ENCODE peak calls at places on chromosome 3, in six cellular contexts. One of them, this sample, is unnamed.

GRCh38 chr3:30643763-30644462 is 37.5 kb downstream of the TGFBR2 start:
- DNase-seq in endothelial cell of umbilical vein: no peak
- DNase-seq in tibial artery: no peak
- DNase-seq in esophagus muscularis mucosa: no peak
- DNase-seq in heart left ventricle: no peak
- DNase-seq in astrocyte: no peak
- DNase-seq in this sample: no peak

GRCh38 chr3:44001072-44001471 is 240.6 kb upstream of the TOPAZ1 start:
- DNase-seq in endothelial cell of umbilical vein: no peak
- DNase-seq in tibial artery: no peak
- DNase-seq in esophagus muscularis mucosa: no peak
- DNase-seq in heart left ventricle: no peak
- DNase-seq in astrocyte: no peak
- DNase-seq in this sample: no peak

GRCh38 chr3:141392416-141392815 is 24.1 kb downstream of the ZBTB38 start:
- DNase-seq in endothelial cell of umbilical vein: no peak
- DNase-seq in tibial artery: no peak
- DNase-seq in esophagus muscularis mucosa: no peak
- DNase-seq in heart left ventricle: no peak
- DNase-seq in astrocyte: no peak
- DNase-seq in this sample: no peak

GRCh38 chr3:122767690-122768372 is 25.8 kb downstream of the HSPBAP1 start:
- DNase-seq in endothelial cell of umbilical vein: no peak
- DNase-seq in tibial artery: no peak
- DNase-seq in esophagus muscularis mucosa: no peak
- DNase-seq in heart left ventricle: no peak
- DNase-seq in astrocyte: no peak
- DNase-seq in this sample: no peak

GRCh38 chr3:77254967-77255831 is 215.3 kb downstream of the ROBO2 start:
- DNase-seq in endothelial cell of umbilical vein: peak; percentile 26
- DNase-seq in tibial artery: no peak
- DNase-seq in esophagus muscularis mucosa: no peak
- DNase-seq in heart left ventricle: no peak
- DNase-seq in astrocyte: peak; percentile 12
- DNase-seq in this sample: no peak

GRCh38 chr3:172415323-172415722 is 32.9 kb downstream of the GHSR start:
- DNase-seq in endothelial cell of umbilical vein: no peak
- DNase-seq in tibial artery: no peak
- DNase-seq in esophagus muscularis mucosa: no peak
- DNase-seq in heart left ventricle: no peak
- DNase-seq in astrocyte: no peak
- DNase-seq in this sample: no peak

GRCh38 chr3:53109822-53110771 is 20.1 kb downstream of the RFT1 start:
- DNase-seq in endothelial cell of umbilical vein: peak; percentile 19
- DNase-seq in tibial artery: peak; percentile 55
- DNase-seq in esophagus muscularis mucosa: no peak
- DNase-seq in heart left ventricle: peak; percentile 67
- DNase-seq in astrocyte: no peak
- DNase-seq in this sample: no peak

GRCh38 chr3:105944721-105945120 is 75.9 kb upstream of the CBLB start:
- DNase-seq in endothelial cell of umbilical vein: no peak
- DNase-seq in tibial artery: no peak
- DNase-seq in esophagus muscularis mucosa: no peak
- DNase-seq in heart left ventricle: no peak
- DNase-seq in astrocyte: peak; percentile 85
- DNase-seq in this sample: no peak

GRCh38 chr3:113825090-113825489 is 13.5 kb upstream of the GRAMD1C start:
- DNase-seq in endothelial cell of umbilical vein: peak; percentile 45
- DNase-seq in tibial artery: no peak
- DNase-seq in esophagus muscularis mucosa: no peak
- DNase-seq in heart left ventricle: no peak
- DNase-seq in astrocyte: no peak
- DNase-seq in this sample: no peak

GRCh38 chr3:193297421-193297820 is 56.4 kb downstream of the PLAAT1 start:
- DNase-seq in endothelial cell of umbilical vein: no peak
- DNase-seq in tibial artery: no peak
- DNase-seq in esophagus muscularis mucosa: no peak
- DNase-seq in heart left ventricle: no peak
- DNase-seq in astrocyte: peak; percentile 91
- DNase-seq in this sample: no peak

GRCh38 chr3:195238626-195239118 is 32.3 kb downstream of the XXYLT1 start:
- DNase-seq in endothelial cell of umbilical vein: no peak
- DNase-seq in tibial artery: no peak
- DNase-seq in esophagus muscularis mucosa: peak; percentile 93
- DNase-seq in heart left ventricle: no peak
- DNase-seq in astrocyte: no peak
- DNase-seq in this sample: no peak

GRCh38 chr3:172853911-172854648 is 103.6 kb downstream of the ECT2 start:
- DNase-seq in endothelial cell of umbilical vein: no peak
- DNase-seq in tibial artery: no peak
- DNase-seq in esophagus muscularis mucosa: no peak
- DNase-seq in heart left ventricle: no peak
- DNase-seq in astrocyte: no peak
- DNase-seq in this sample: no peak

GRCh38 chr3:179037361-179037760 is 34.2 kb downstream of the ZMAT3 start:
- DNase-seq in endothelial cell of umbilical vein: no peak
- DNase-seq in tibial artery: peak; percentile 29
- DNase-seq in esophagus muscularis mucosa: no peak
- DNase-seq in heart left ventricle: peak; percentile 73
- DNase-seq in astrocyte: peak; percentile 95
- DNase-seq in this sample: no peak

GRCh38 chr3:197394464-197395321 is 96.3 kb upstream of the DLG1 start:
- DNase-seq in endothelial cell of umbilical vein: peak; percentile 94
- DNase-seq in tibial artery: peak; percentile 51
- DNase-seq in esophagus muscularis mucosa: no peak
- DNase-seq in heart left ventricle: peak; percentile 89
- DNase-seq in astrocyte: peak; percentile 100
- DNase-seq in this sample: no peak

GRCh38 chr3:151044706-151045105 is 40.8 kb upstream of the MED12L start:
- DNase-seq in endothelial cell of umbilical vein: no peak
- DNase-seq in tibial artery: no peak
- DNase-seq in esophagus muscularis mucosa: no peak
- DNase-seq in heart left ventricle: no peak
- DNase-seq in astrocyte: peak; percentile 12
- DNase-seq in this sample: no peak

GRCh38 chr3:39505866-39506738 is 38.6 kb downstream of the MOBP start:
- DNase-seq in endothelial cell of umbilical vein: peak; percentile 79
- DNase-seq in tibial artery: no peak
- DNase-seq in esophagus muscularis mucosa: no peak
- DNase-seq in heart left ventricle: no peak
- DNase-seq in astrocyte: no peak
- DNase-seq in this sample: no peak

GRCh38 chr3:126114406-126115386 is 30.8 kb upstream of the SLC41A3 start:
- DNase-seq in endothelial cell of umbilical vein: no peak
- DNase-seq in tibial artery: peak; percentile 10
- DNase-seq in esophagus muscularis mucosa: no peak
- DNase-seq in heart left ventricle: no peak
- DNase-seq in astrocyte: no peak
- DNase-seq in this sample: no peak

DNA sequence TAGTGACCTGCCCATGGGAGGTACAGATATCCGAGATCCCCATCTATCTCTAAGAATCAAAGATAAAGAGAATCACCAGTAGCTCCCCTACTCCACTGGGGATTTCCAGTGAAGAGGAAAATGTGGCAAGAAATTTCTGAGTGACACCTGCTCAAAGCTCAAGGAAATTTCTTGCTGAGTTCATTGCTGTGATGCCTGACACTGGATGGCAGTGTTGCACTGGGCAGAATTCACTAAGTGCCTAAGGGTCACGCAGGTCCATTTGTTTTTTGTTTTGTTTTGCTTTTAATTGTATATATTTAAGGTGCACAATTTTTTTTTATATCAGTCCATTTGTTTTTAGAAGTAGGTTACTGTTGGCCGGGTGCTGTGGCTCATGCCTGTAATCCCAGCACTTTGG is 109.5 kb upstream of the KCNAB1 start:
- DNase-seq in endothelial cell of umbilical vein: no peak
- DNase-seq in tibial artery: no peak
- DNase-seq in esophagus muscularis mucosa: no peak
- DNase-seq in heart left ventricle: no peak
- DNase-seq in astrocyte: no peak
- DNase-seq in this sample: no peak
- TF ChIP-seq CTCF in endothelial cell of umbilical vein: no peak
- TF ChIP-seq CTCF in tibial artery: peak; percentile 35
- TF ChIP-seq CTCF in esophagus muscularis mucosa: no peak
- TF ChIP-seq CTCF in heart left ventricle: peak; percentile 15
- TF ChIP-seq CTCF in astrocyte: no peak
- TF ChIP-seq CTCF in this sample: peak; percentile 46

DNA sequence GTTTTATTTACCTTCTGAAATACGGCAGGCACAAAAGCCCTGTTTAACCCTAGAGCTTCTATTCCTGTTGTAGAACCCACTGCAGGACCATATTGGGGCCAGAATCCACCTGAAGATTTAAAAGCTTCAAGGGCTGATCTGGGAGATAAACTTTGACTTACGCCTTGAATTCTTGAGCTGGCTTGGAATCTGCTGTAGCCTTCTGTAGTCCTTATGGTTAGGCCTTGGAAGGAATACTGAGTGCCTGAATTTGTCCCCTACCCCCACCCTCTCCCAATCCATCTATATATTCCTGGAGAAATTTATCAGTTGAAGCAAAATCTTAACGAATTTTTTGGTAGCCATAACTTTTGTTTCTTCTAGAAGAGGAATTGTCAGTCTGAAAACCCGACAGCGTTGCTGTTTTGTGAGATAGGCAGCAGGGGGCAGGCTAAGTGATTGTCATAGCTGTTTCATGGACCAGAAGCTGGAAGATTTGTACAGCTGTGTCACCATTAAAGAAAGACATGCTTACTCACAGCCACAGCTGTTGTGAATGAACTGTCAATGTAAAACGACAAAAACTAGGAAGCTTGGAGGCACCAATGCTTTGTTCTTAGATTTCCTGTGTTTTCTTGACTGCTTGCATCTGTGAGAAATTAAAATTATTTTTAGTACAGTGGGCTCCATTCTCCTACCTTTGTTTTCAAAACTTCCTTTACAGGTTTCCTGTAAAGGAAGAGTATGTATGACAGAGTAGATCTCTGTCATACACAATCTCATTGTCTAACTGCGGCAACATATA is 12.8 kb downstream of the LXN start:
- DNase-seq in endothelial cell of umbilical vein: peak; percentile 95
- DNase-seq in tibial artery: peak; percentile 67
- DNase-seq in esophagus muscularis mucosa: no peak
- DNase-seq in heart left ventricle: peak; percentile 37
- DNase-seq in astrocyte: peak; percentile 65
- DNase-seq in this sample: no peak
- TF ChIP-seq CTCF in endothelial cell of umbilical vein: peak; percentile 75
- TF ChIP-seq CTCF in tibial artery: peak; percentile 53
- TF ChIP-seq CTCF in esophagus muscularis mucosa: peak; percentile 68
- TF ChIP-seq CTCF in heart left ventricle: peak; percentile 76
- TF ChIP-seq CTCF in astrocyte: peak; percentile 84
- TF ChIP-seq CTCF in this sample: peak; percentile 71

DNA sequence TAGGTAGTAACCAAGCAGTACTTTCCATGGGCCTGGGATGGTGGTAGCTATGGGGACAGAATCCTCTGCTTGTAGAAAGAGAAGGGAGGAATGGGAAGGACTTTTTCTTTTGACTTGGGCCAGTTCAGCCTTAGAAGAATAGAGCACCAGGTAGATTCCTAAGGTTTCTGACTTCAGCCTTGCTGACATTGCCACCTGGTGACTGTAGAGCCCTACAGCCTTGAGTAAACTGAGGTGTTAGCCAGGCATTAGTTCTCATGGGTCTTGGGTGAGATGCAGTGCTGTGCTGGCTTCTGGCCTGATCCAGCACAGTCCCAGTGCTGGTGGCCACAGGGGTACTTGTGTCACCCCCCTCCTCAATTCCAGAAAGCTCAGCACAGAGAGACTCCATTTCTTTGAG is 171.1 kb downstream of the ZBBX start:
- DNase-seq in endothelial cell of umbilical vein: no peak
- DNase-seq in tibial artery: no peak
- DNase-seq in esophagus muscularis mucosa: no peak
- DNase-seq in heart left ventricle: no peak
- DNase-seq in astrocyte: no peak
- DNase-seq in this sample: no peak
- TF ChIP-seq CTCF in endothelial cell of umbilical vein: no peak
- TF ChIP-seq CTCF in tibial artery: no peak
- TF ChIP-seq CTCF in esophagus muscularis mucosa: no peak
- TF ChIP-seq CTCF in heart left ventricle: no peak
- TF ChIP-seq CTCF in astrocyte: no peak
- TF ChIP-seq CTCF in this sample: peak; percentile 15

GRCh38 chr3:19173945-19174344 is 25.6 kb downstream of the KCNH8 start:
- DNase-seq in endothelial cell of umbilical vein: no peak
- DNase-seq in tibial artery: no peak
- DNase-seq in esophagus muscularis mucosa: no peak
- DNase-seq in heart left ventricle: no peak
- DNase-seq in astrocyte: no peak
- DNase-seq in this sample: no peak
- TF ChIP-seq CTCF in endothelial cell of umbilical vein: no peak
- TF ChIP-seq CTCF in tibial artery: no peak
- TF ChIP-seq CTCF in esophagus muscularis mucosa: no peak
- TF ChIP-seq CTCF in heart left ventricle: no peak
- TF ChIP-seq CTCF in astrocyte: no peak
- TF ChIP-seq CTCF in this sample: no peak

GRCh38 chr3:108552267-108553159 is 36.7 kb downstream of the CIP2A start:
- DNase-seq in endothelial cell of umbilical vein: peak; percentile 68
- DNase-seq in tibial artery: no peak
- DNase-seq in esophagus muscularis mucosa: no peak
- DNase-seq in heart left ventricle: no peak
- DNase-seq in astrocyte: peak; percentile 23
- DNase-seq in this sample: no peak
- TF ChIP-seq CTCF in endothelial cell of umbilical vein: peak; percentile 21
- TF ChIP-seq CTCF in tibial artery: peak; percentile 48
- TF ChIP-seq CTCF in esophagus muscularis mucosa: peak; percentile 58
- TF ChIP-seq CTCF in heart left ventricle: peak; percentile 46
- TF ChIP-seq CTCF in astrocyte: peak; percentile 31
- TF ChIP-seq CTCF in this sample: peak; percentile 57

GRCh38 chr3:101730839-101731238 is 6.4 kb downstream of the CEP97 start:
- DNase-seq in endothelial cell of umbilical vein: no peak
- DNase-seq in tibial artery: no peak
- DNase-seq in esophagus muscularis mucosa: no peak
- DNase-seq in heart left ventricle: no peak
- DNase-seq in astrocyte: no peak
- DNase-seq in this sample: no peak

GRCh38 chr3:101732240-101732641 is 7.8 kb downstream of the CEP97 start:
- DNase-seq in endothelial cell of umbilical vein: no peak
- DNase-seq in tibial artery: no peak
- DNase-seq in esophagus muscularis mucosa: no peak
- DNase-seq in heart left ventricle: no peak
- DNase-seq in astrocyte: no peak
- DNase-seq in this sample: no peak

GRCh38 chr3:101735833-101736232 is 11.4 kb downstream of the CEP97 start:
- DNase-seq in endothelial cell of umbilical vein: no peak
- DNase-seq in tibial artery: no peak
- DNase-seq in esophagus muscularis mucosa: no peak
- DNase-seq in heart left ventricle: no peak
- DNase-seq in astrocyte: no peak
- DNase-seq in this sample: no peak
- TF ChIP-seq CTCF in endothelial cell of umbilical vein: no peak
- TF ChIP-seq CTCF in tibial artery: no peak
- TF ChIP-seq CTCF in esophagus muscularis mucosa: no peak
- TF ChIP-seq CTCF in heart left ventricle: no peak
- TF ChIP-seq CTCF in astrocyte: no peak
- TF ChIP-seq CTCF in this sample: no peak

DNA sequence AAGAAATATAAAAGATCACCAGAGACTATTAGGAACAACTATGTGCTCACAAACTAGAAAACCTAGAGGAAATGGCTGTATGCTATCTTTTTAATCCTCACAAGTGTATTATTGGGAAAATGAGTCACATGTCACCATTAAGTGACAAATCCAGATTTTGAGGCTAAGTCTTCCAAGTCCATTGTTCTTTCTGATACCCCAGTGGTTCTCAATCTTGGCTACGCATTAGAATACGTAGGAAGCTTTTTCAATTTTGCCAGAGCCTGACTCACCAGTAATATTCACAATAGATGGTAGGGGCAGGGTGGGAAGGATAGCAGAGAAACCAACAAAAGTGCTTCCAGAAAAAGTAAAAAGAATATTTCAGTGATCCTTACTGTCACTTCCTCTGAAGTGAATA is 117.0 kb downstream of the FILIP1L start:
- DNase-seq in endothelial cell of umbilical vein: peak; percentile 59
- DNase-seq in tibial artery: no peak
- DNase-seq in esophagus muscularis mucosa: no peak
- DNase-seq in heart left ventricle: no peak
- DNase-seq in astrocyte: peak; percentile 80
- DNase-seq in this sample: no peak
- TF ChIP-seq CTCF in endothelial cell of umbilical vein: no peak
- TF ChIP-seq CTCF in tibial artery: no peak
- TF ChIP-seq CTCF in esophagus muscularis mucosa: no peak
- TF ChIP-seq CTCF in heart left ventricle: no peak
- TF ChIP-seq CTCF in astrocyte: no peak
- TF ChIP-seq CTCF in this sample: no peak

This sample was measured in D721Med.